ENCODE peak calls at places on chromosomes 11 and 22, in nine cellular contexts. Q is stimulated activated CD4-positive, alpha-beta T cell treated with anti-CD3 and anti-CD28 coated beads, Interleukin-4, amount 100 ng/mL, for 48 hours; W is PC-9; E is iris pigment epithelial cell; G is nucleus accumbens; A is NCI-H524; I is memory B cell; Z is T-helper 17 cell; F is posterior cingulate gyrus. K is an unnamed sample.

GRCh38 chr22:29726104-29726503 is 6.3 kb downstream of the CABP7 start:
- DNase-seq in Q (no peak), W (no peak), E (no peak), G (no peak), A (no peak), I (no peak), Z (no peak), F (no peak), K (no peak)

GRCh38 chr11:119700030-119700429 is 29.0 kb downstream of the NECTIN1 start:
- DNase-seq in Q (no peak), W (no peak), E (no peak), G (no peak), A (no peak), I (no peak), Z (no peak), F (no peak), K (no peak)

GRCh38 chr11:86117706-86118050 is 48.8 kb upstream of the PICALM start:
- DNase-seq in Q (no peak), W (no peak), E (no peak), G (no peak), A (no peak), I (no peak), Z (no peak), F (no peak), K (no peak)

GRCh38 chr11:77529685-77530084 is 55.8 kb upstream of the PAK1 start:
- DNase-seq in Q (no peak), W (no peak), E (no peak), G (no peak), A (no peak), I (no peak), Z (no peak), F (no peak), K (no peak)

GRCh38 chr11:44658451-44658850 is 68.3 kb upstream of the TSPAN18 start:
- DNase-seq in Q (no peak), W (no peak), E (peak), G (no peak), A (peak), I (no peak), Z (no peak), F (no peak), K (no peak)

GRCh38 chr22:39221999-39222686 is 22.6 kb downstream of the PDGFB start:
- DNase-seq in Q (no peak), W (no peak), E (no peak), G (no peak), A (no peak), I (no peak), Z (no peak), F (no peak), K (no peak)

GRCh38 chr11:12629601-12630313 is 44.5 kb upstream of the TEAD1 start:
- DNase-seq in Q (no peak), W (no peak), E (peak), G (no peak), A (no peak), I (no peak), Z (no peak), F (no peak), K (no peak)

GRCh38 chr11:121592708-121593107 is 139.9 kb upstream of the SORL1-AS1 start:
- DNase-seq in Q (no peak), W (no peak), E (peak), G (no peak), A (no peak), I (no peak), Z (no peak), F (no peak), K (no peak)

GRCh38 chr11:6249822-6250555 is 9.6 kb upstream of the CCKBR start:
- DNase-seq in Q (no peak), W (peak), E (peak), G (no peak), A (no peak), I (no peak), Z (no peak), F (no peak), K (no peak)

GRCh38 chr11:13336246-13336873 is 58.8 kb downstream of the BMAL1 start:
- DNase-seq in Q (no peak), W (no peak), E (peak), G (no peak), A (no peak), I (no peak), Z (no peak), F (no peak), K (no peak)

GRCh38 chr11:43899094-43899493 is 18.5 kb downstream of the ALKBH3 start:
- DNase-seq in Q (no peak), W (no peak), E (no peak), G (no peak), A (no peak), I (no peak), Z (no peak), F (no peak), K (no peak)

GRCh38 chr22:24423519-24424000 is 3.8 kb upstream of the ADORA2A start:
- DNase-seq in Q (peak), W (peak), E (no peak), G (no peak), A (peak), I (peak), Z (peak), F (peak), K (no peak)

GRCh38 chr11:68806931-68807844 is 34.5 kb downstream of the CPT1A start:
- DNase-seq in Q (no peak), W (no peak), E (peak), G (no peak), A (no peak), I (no peak), Z (no peak), F (no peak), K (no peak)

GRCh38 chr22:40403141-40403540 is 32.7 kb downstream of the SGSM3 start:
- DNase-seq in Q (no peak), W (no peak), E (no peak), G (no peak), A (no peak), I (no peak), Z (no peak), F (no peak), K (no peak)

GRCh38 chr11:126546191-126546590 is 190.7 kb downstream of the ST3GAL4 start:
- DNase-seq in Q (no peak), W (no peak), E (no peak), G (no peak), A (no peak), I (no peak), Z (no peak), F (no peak), K (no peak)

GRCh38 chr22:38233427-38233826 is 31.6 kb downstream of the MAFF start:
- DNase-seq in Q (no peak), W (no peak), E (peak), G (no peak), A (no peak), I (no peak), Z (no peak), F (no peak), K (no peak)

GRCh38 chr11:132504501-132505041 is 1027.7 kb downstream of the OPCML start:
- DNase-seq in Q (no peak), W (no peak), E (no peak), G (no peak), A (no peak), I (no peak), Z (no peak), F (no peak), K (no peak)

GRCh38 chr11:44680982-44681597 is 45.7 kb upstream of the TSPAN18 start:
- DNase-seq in Q (peak), W (no peak), E (peak), G (no peak), A (no peak), I (no peak), Z (no peak), F (no peak), K (no peak)

GRCh38 chr11:14424096-14424495 is 65.1 kb upstream of the RRAS2 start:
- DNase-seq in Q (no peak), W (no peak), E (peak), G (no peak), A (no peak), I (no peak), Z (no peak), F (no peak), K (no peak)